ENCODE peak calls at places on chromosome 4, in five cellular contexts. One of them, this sample, is unnamed.

GRCh38 chr4:24425868-24426267 is 158.5 kb downstream of the DHX15 start:
- DNase-seq in uterus: no peak
- DNase-seq in COR-L47: no peak
- DNase-seq in NCI-H2081: no peak
- DNase-seq in caudate nucleus: no peak
- DNase-seq in this sample: no peak

GRCh38 chr4:149173241-149174013 is 642.2 kb downstream of the IQCM start:
- DNase-seq in uterus: no peak
- DNase-seq in COR-L47: no peak
- DNase-seq in NCI-H2081: no peak
- DNase-seq in caudate nucleus: no peak
- DNase-seq in this sample: no peak

GRCh38 chr4:176198316-176198903 is 3.0 kb upstream of the SPATA4 start:
- DNase-seq in uterus: no peak
- DNase-seq in COR-L47: peak; percentile 78
- DNase-seq in NCI-H2081: peak; percentile 0
- DNase-seq in caudate nucleus: no peak
- DNase-seq in this sample: no peak

GRCh38 chr4:181677621-181678020 is 565.6 kb upstream of the TENM3 start:
- DNase-seq in uterus: no peak
- DNase-seq in COR-L47: no peak
- DNase-seq in NCI-H2081: no peak
- DNase-seq in caudate nucleus: no peak
- DNase-seq in this sample: no peak

GRCh38 chr4:100317032-100317864 is 127.0 kb upstream of the DDIT4L start:
- DNase-seq in uterus: no peak
- DNase-seq in COR-L47: no peak
- DNase-seq in NCI-H2081: no peak
- DNase-seq in caudate nucleus: no peak
- DNase-seq in this sample: peak; percentile 29

GRCh38 chr4:185847352-185848078 is 35.5 kb upstream of the SORBS2 start:
- DNase-seq in uterus: no peak
- DNase-seq in COR-L47: no peak
- DNase-seq in NCI-H2081: no peak
- DNase-seq in caudate nucleus: no peak
- DNase-seq in this sample: no peak

GRCh38 chr4:74675673-74676279 is 118.5 kb downstream of the BTC start:
- DNase-seq in uterus: no peak
- DNase-seq in COR-L47: peak; percentile 44
- DNase-seq in NCI-H2081: peak; percentile 34
- DNase-seq in caudate nucleus: no peak
- DNase-seq in this sample: peak; percentile 32

GRCh38 chr4:101556845-101557244 is 209.5 kb upstream of the PPP3CA start:
- DNase-seq in uterus: no peak
- DNase-seq in COR-L47: no peak
- DNase-seq in NCI-H2081: no peak
- DNase-seq in caudate nucleus: no peak
- DNase-seq in this sample: no peak

GRCh38 chr4:2007804-2008670 is 737 bp downstream of the NELFA start:
- DNase-seq in uterus: no peak
- DNase-seq in COR-L47: no peak
- DNase-seq in NCI-H2081: no peak
- DNase-seq in caudate nucleus: no peak
- DNase-seq in this sample: no peak

GRCh38 chr4:129240816-129241215 is 144.9 kb downstream of the C4orf33 start:
- DNase-seq in uterus: no peak
- DNase-seq in COR-L47: no peak
- DNase-seq in NCI-H2081: no peak
- DNase-seq in caudate nucleus: no peak
- DNase-seq in this sample: no peak

GRCh38 chr4:105714071-105714521 is 5.5 kb downstream of the GSTCD start:
- DNase-seq in uterus: no peak
- DNase-seq in COR-L47: no peak
- DNase-seq in NCI-H2081: no peak
- DNase-seq in caudate nucleus: no peak
- DNase-seq in this sample: no peak

GRCh38 chr4:140641105-140641555 is 72.4 kb upstream of the UCP1 start:
- DNase-seq in uterus: no peak
- DNase-seq in COR-L47: no peak
- DNase-seq in NCI-H2081: no peak
- DNase-seq in caudate nucleus: no peak
- DNase-seq in this sample: no peak

GRCh38 chr4:6471303-6472007 is 959 bp downstream of the PPP2R2C start:
- DNase-seq in uterus: no peak
- DNase-seq in COR-L47: no peak
- DNase-seq in NCI-H2081: no peak
- DNase-seq in caudate nucleus: no peak
- DNase-seq in this sample: no peak

GRCh38 chr4:123621072-123621705 is 224.6 kb downstream of the SPRY1 start:
- DNase-seq in uterus: peak; percentile 50
- DNase-seq in COR-L47: no peak
- DNase-seq in NCI-H2081: no peak
- DNase-seq in caudate nucleus: no peak
- DNase-seq in this sample: peak; percentile 18

GRCh38 chr4:8544282-8544681 is 35.9 kb upstream of the GPR78 start:
- DNase-seq in uterus: no peak
- DNase-seq in COR-L47: no peak
- DNase-seq in NCI-H2081: no peak
- DNase-seq in caudate nucleus: no peak
- DNase-seq in this sample: no peak

GRCh38 chr4:106353786-106354185 is 14.8 kb downstream of the GIMD1 start:
- DNase-seq in uterus: no peak
- DNase-seq in COR-L47: no peak
- DNase-seq in NCI-H2081: no peak
- DNase-seq in caudate nucleus: no peak
- DNase-seq in this sample: no peak

GRCh38 chr4:147714575-147715401 is 17.1 kb upstream of the ARHGAP10 start:
- DNase-seq in uterus: peak; percentile 60
- DNase-seq in COR-L47: no peak
- DNase-seq in NCI-H2081: no peak
- DNase-seq in caudate nucleus: no peak
- DNase-seq in this sample: peak; percentile 60

GRCh38 chr4:1055721-1056590 is 44.5 kb downstream of the FGFRL1 start:
- DNase-seq in uterus: no peak
- DNase-seq in COR-L47: no peak
- DNase-seq in NCI-H2081: no peak
- DNase-seq in caudate nucleus: no peak
- DNase-seq in this sample: peak; percentile 55

GRCh38 chr4:177505171-177505615 is 63.0 kb upstream of the AGA start:
- DNase-seq in uterus: no peak
- DNase-seq in COR-L47: no peak
- DNase-seq in NCI-H2081: no peak
- DNase-seq in caudate nucleus: no peak
- DNase-seq in this sample: no peak

GRCh38 chr4:75547647-75548387 is 8.0 kb upstream of the ODAPH start:
- DNase-seq in uterus: peak; percentile 23
- DNase-seq in COR-L47: peak; percentile 2
- DNase-seq in NCI-H2081: no peak
- DNase-seq in caudate nucleus: no peak
- DNase-seq in this sample: peak; percentile 18

GRCh38 chr4:186258216-186258811 is 7.7 kb upstream of the F11 start:
- DNase-seq in uterus: no peak
- DNase-seq in COR-L47: no peak
- DNase-seq in NCI-H2081: no peak
- DNase-seq in caudate nucleus: no peak
- DNase-seq in this sample: no peak

GRCh38 chr4:140240237-140240636 is 86.3 kb upstream of the MAML3 start:
- DNase-seq in uterus: no peak
- DNase-seq in COR-L47: no peak
- DNase-seq in NCI-H2081: no peak
- DNase-seq in caudate nucleus: no peak
- DNase-seq in this sample: no peak

GRCh38 chr4:211033-211511 is 86.8 kb downstream of the ZNF718 start:
- DNase-seq in uterus: no peak
- DNase-seq in COR-L47: no peak
- DNase-seq in NCI-H2081: no peak
- DNase-seq in caudate nucleus: no peak
- DNase-seq in this sample: no peak

GRCh38 chr4:61204353-61204752 is 4.2 kb downstream of the ADGRL3 start:
- DNase-seq in uterus: no peak
- DNase-seq in COR-L47: no peak
- DNase-seq in NCI-H2081: no peak
- DNase-seq in caudate nucleus: no peak
- DNase-seq in this sample: no peak

GRCh38 chr4:119233750-119234149 is 21.2 kb downstream of the USP53 start:
- DNase-seq in uterus: no peak
- DNase-seq in COR-L47: no peak
- DNase-seq in NCI-H2081: no peak
- DNase-seq in caudate nucleus: no peak
- DNase-seq in this sample: no peak

This sample was measured in adrenal gland.